ENCODE peak calls at places on chromosomes 12 and 14, in four cellular contexts. O is K562, L is HepG2, A is GM12878. J is an unnamed sample.

GRCh38 chr12:32240210-32240609 is 133.6 kb downstream of the BICD1 start:
- DNase-seq in O (no peak), L (no peak), A (no peak), J (no peak)

GRCh38 chr12:32201996-32202395 is 95.3 kb downstream of the BICD1 start:
- DNase-seq in O (no peak), L (no peak), A (no peak), J (no peak)

GRCh38 chr12:48927261-48927660 is 2.0 kb upstream of the FKBP11 start:
- DNase-seq in O (no peak), L (no peak), A (no peak), J (no peak)

GRCh38 chr14:89797148-89797547 is 157.4 kb downstream of the EFCAB11 start:
- DNase-seq in O (no peak), L (no peak), A (no peak), J (no peak)

GRCh38 chr12:1644523-1645438 is 15.8 kb downstream of the WNT5B start:
- DNase-seq in O (no peak), L (no peak), A (no peak), J (no peak)

GRCh38 chr14:102049258-102050025 is 37.4 kb downstream of the HSP90AA1 start:
- DNase-seq in O (no peak), L (no peak), A (no peak), J (no peak)

GRCh38 chr12:26239508-26240328 is 44.3 kb downstream of the SSPN start:
- DNase-seq in O (no peak), L (peak), A (no peak), J (no peak)

GRCh38 chr12:3815096-3815766 is 58.0 kb downstream of the PARP11 start:
- DNase-seq in O (no peak), L (no peak), A (no peak), J (no peak)

GRCh38 chr12:130715996-130716917 is at the start of gene RIMBP2:
- DNase-seq in O (no peak), L (no peak), A (no peak), J (peak)

DNA sequence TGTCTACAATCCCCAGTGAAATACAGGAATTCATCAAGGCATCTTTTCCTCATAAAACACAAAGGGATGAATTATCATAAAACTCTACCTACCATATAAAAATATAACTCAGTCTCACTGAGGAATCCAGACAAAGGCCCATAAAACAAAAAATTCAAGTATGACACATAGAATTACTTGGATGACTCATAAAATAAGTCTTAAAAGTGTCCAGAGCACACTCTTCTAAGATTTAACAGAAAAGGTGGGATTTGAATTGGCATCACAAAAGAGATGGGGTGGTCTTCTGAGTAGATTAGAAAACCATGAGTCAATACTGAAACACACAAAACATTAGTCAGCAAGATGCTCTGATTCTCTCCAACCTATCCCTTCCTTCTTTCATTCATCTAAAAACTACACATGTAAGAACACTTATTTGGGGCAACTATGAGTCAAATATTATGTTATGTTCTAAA is 202.7 kb upstream of the GARIN6 start:
- DNase-seq in O (no peak), L (no peak), A (no peak), J (no peak)
- H3K9ac ChIP-seq in O (no peak), L (no peak), A (no peak), J (no peak)

DNA sequence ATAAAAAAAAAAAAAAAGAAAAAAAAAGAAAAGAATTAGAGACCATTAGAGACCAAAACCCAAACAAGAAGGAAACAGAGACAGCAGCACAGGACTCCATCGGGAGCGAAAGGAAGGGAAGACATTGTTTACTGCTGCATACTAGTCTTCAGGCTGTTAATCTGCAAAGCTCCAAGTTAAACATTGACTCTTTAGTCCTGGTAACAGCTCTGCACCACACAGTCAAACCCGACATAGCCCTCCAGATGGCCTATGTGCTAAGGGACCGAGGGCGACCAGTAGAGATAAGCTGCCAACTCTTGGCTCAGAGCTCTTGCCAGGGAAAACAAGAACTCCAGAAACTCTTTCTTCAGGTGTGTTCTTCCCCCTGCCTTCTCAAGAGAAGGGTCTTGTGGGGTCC is 7.8 kb downstream of the P2RX4 start:
- DNase-seq in O (no peak), L (peak), A (no peak), J (no peak)
- TF ChIP-seq CREB1 in O (no peak), L (no peak), A (no peak), J (no peak)

DNA sequence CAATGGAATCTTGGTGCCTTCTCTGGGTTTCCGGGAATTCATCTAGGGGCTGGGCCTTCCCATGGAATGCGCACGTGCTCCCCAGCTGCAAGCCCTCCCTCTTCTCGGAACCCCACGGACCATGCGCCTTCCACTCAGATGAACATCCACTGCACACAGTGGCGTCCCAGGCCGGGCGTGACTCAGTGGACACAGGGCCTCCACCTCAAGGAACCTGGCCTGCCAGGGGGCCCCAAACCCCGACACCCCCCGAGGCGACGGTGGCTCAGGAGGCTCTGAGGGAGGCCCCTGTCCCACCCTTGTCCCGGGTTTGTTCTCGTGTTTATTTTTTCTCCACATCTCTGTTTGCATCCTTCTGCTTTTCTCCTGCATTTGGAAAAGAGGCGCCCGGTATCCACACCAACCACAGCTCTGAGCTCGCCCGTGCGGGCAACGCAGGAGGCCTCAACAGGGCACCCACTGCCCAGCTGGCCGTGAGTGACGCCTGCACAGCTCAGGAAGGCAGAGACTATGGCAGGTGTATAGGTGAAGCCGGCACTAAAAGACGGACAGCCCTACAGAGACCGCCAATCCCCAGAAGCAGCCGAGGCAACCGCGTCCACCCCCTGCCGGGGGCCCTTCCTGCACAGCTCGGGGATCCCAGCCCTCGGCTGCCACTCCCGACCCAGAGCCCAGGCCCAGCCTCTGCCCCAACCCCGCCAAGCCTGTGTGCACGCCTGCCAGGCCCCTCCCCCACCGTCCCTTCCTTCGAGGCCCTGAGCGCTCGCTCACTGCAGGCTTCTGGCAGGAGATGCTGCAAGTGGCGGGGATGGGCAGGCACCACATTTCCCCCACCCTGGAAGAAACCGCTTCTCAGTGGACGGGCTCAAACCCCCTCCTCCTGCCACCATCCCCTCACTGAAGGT is 23.8 kb upstream of the GALNT9 start:
- DNase-seq in O (no peak), L (no peak), A (no peak), J (no peak)
- TF ChIP-seq GABPA in O (no peak), L (no peak), A (no peak), J (peak)

GRCh38 chr14:64702493-64703392 is 1.5 kb upstream of the PLEKHG3 start:
- DNase-seq in O (no peak), L (no peak), A (no peak), J (no peak)
- H3K9ac ChIP-seq in O (no peak), L (no peak), A (no peak), J (peak)

GRCh38 chr14:23296012-23296777 is 6.5 kb downstream of the PPP1R3E start:
- DNase-seq in O (no peak), L (no peak), A (no peak), J (no peak)
- TF ChIP-seq CREB1 in O (no peak), L (no peak), A (no peak), J (no peak)

GRCh38 chr12:120060196-120060595 is 56.4 kb downstream of the RAB35 start:
- DNase-seq in O (no peak), L (no peak), A (no peak), J (no peak)

GRCh38 chr12:120061815-120062214 is 54.7 kb downstream of the RAB35 start:
- DNase-seq in O (no peak), L (no peak), A (no peak), J (no peak)

GRCh38 chr12:120065472-120065871 is 51.1 kb downstream of the RAB35 start:
- DNase-seq in O (no peak), L (no peak), A (no peak), J (no peak)

GRCh38 chr12:120064054-120064940 is 52.3 kb downstream of the RAB35 start:
- DNase-seq in O (no peak), L (no peak), A (no peak), J (no peak)

GRCh38 chr12:120062976-120063579 is 53.5 kb downstream of the RAB35 start:
- DNase-seq in O (no peak), L (peak), A (no peak), J (no peak)
- TF ChIP-seq GABPA in O (no peak), L (no peak), A (no peak), J (no peak)